ENCODE peak calls at places on chromosomes 2 and 18, in eight cellular contexts. R, B, V, S, J, E, Z and X are unnamed samples.

GRCh38 chr2:40279479-40279878 is 172.4 kb downstream of the SLC8A1 start:
- DNase-seq in R (no peak), B (no peak), V (no peak), S (no peak), J (no peak), E (no peak), Z (no peak), X (no peak)

GRCh38 chr2:47214990-47215389 is 59.9 kb upstream of the STPG4 start:
- DNase-seq in R (no peak), B (no peak), V (no peak), S (no peak), J (no peak), E (no peak), Z (no peak), X (no peak)

GRCh38 chr18:24773101-24773500 is 312.7 kb downstream of the HRH4 start:
- DNase-seq in R (no peak), B (no peak), V (no peak), S (no peak), J (no peak), E (no peak), Z (no peak), X (no peak)

GRCh38 chr2:23993736-23994269 is 16.1 kb upstream of the MFSD2B start:
- DNase-seq in R (no peak), B (no peak), V (no peak), S (no peak), J (no peak), E (no peak), Z (no peak), X (no peak)

GRCh38 chr18:48788378-48788777 is 162.4 kb downstream of the SMAD7 start:
- DNase-seq in R (no peak), B (no peak), V (no peak), S (no peak), J (no peak), E (no peak), Z (no peak), X (no peak)

GRCh38 chr2:191657977-191658376 is 20.0 kb upstream of the NABP1 start:
- DNase-seq in R (peak), B (no peak), V (no peak), S (no peak), J (no peak), E (no peak), Z (peak), X (peak)

GRCh38 chr18:35610089-35610488 is 28.5 kb downstream of the GALNT1 start:
- DNase-seq in R (peak), B (no peak), V (no peak), S (no peak), J (peak), E (no peak), Z (no peak), X (no peak)

GRCh38 chr2:233451950-233452349 is 97.7 kb downstream of the DGKD start:
- DNase-seq in R (no peak), B (no peak), V (peak), S (no peak), J (no peak), E (no peak), Z (no peak), X (no peak)

GRCh38 chr2:232901711-232902578 is 31.9 kb downstream of the SNORC start:
- DNase-seq in R (peak), B (peak), V (peak), S (peak), J (no peak), E (peak), Z (peak), X (peak)

GRCh38 chr18:48939368-48940097 is 11.2 kb downstream of the SMAD7 start:
- DNase-seq in R (no peak), B (no peak), V (no peak), S (peak), J (peak), E (no peak), Z (peak), X (peak)

GRCh38 chr18:55401638-55402191 is 186.3 kb downstream of the TCF4 start:
- DNase-seq in R (no peak), B (no peak), V (no peak), S (peak), J (peak), E (no peak), Z (peak), X (peak)

GRCh38 chr18:13437801-13438506 is 219.4 kb downstream of the LDLRAD4 start:
- DNase-seq in R (no peak), B (no peak), V (no peak), S (no peak), J (no peak), E (no peak), Z (no peak), X (no peak)

GRCh38 chr2:92074549-92074898 is 2796.7 kb upstream of the TEKT4 start:
- DNase-seq in R (no peak), B (no peak), V (no peak), S (peak), J (no peak), E (no peak), Z (no peak), X (no peak)

GRCh38 chr2:68726608-68727367 is 7.8 kb upstream of the ARHGAP25 start:
- DNase-seq in R (peak), B (no peak), V (no peak), S (no peak), J (no peak), E (no peak), Z (no peak), X (no peak)

GRCh38 chr18:73093687-73094250 is 226.0 kb upstream of the NETO1 start:
- DNase-seq in R (peak), B (no peak), V (no peak), S (no peak), J (no peak), E (no peak), Z (no peak), X (no peak)

GRCh38 chr2:125644257-125644656 is 1011.7 kb upstream of the GYPC start:
- DNase-seq in R (no peak), B (no peak), V (no peak), S (no peak), J (no peak), E (no peak), Z (no peak), X (no peak)

GRCh38 chr2:26988165-26988879 is 17.9 kb downstream of the MAPRE3 start:
- DNase-seq in R (peak), B (no peak), V (no peak), S (no peak), J (no peak), E (no peak), Z (peak), X (peak)

GRCh38 chr2:197198890-197199289 is 111.7 kb downstream of the ANKRD44 start:
- DNase-seq in R (peak), B (no peak), V (peak), S (no peak), J (no peak), E (no peak), Z (no peak), X (no peak)

GRCh38 chr2:168033966-168034365 is 213.4 kb downstream of the STK39 start:
- DNase-seq in R (peak), B (no peak), V (no peak), S (no peak), J (no peak), E (no peak), Z (no peak), X (no peak)

GRCh38 chr2:125870264-125870663 is 785.7 kb upstream of the GYPC start:
- DNase-seq in R (no peak), B (no peak), V (no peak), S (no peak), J (no peak), E (no peak), Z (no peak), X (no peak)

GRCh38 chr2:16487686-16488085 is 177.9 kb downstream of the CYRIA start:
- DNase-seq in R (peak), B (no peak), V (peak), S (no peak), J (peak), E (peak), Z (peak), X (peak)

GRCh38 chr2:172698041-172698863 is 37.4 kb upstream of the RAPGEF4 start:
- DNase-seq in R (peak), B (peak), V (peak), S (no peak), J (no peak), E (peak), Z (peak), X (peak)

GRCh38 chr2:36482576-36483214 is 115.3 kb downstream of the FEZ2 start:
- DNase-seq in R (no peak), B (no peak), V (no peak), S (no peak), J (no peak), E (no peak), Z (peak), X (peak)

GRCh38 chr18:46407471-46408166 is 249.4 kb downstream of the LOXHD1 start:
- DNase-seq in R (peak), B (no peak), V (no peak), S (no peak), J (no peak), E (no peak), Z (no peak), X (peak)

GRCh38 chr2:26526589-26526988 is 48.7 kb upstream of the OTOF start:
- DNase-seq in R (peak), B (no peak), V (no peak), S (no peak), J (no peak), E (no peak), Z (no peak), X (no peak)

GRCh38 chr18:26335139-26335933 is 109.1 kb downstream of the TAF4B start:
- DNase-seq in R (no peak), B (no peak), V (no peak), S (no peak), J (no peak), E (no peak), Z (peak), X (peak)

GRCh38 chr2:85745619-85746018 is 8.2 kb upstream of the ATOH8 start:
- DNase-seq in R (no peak), B (no peak), V (no peak), S (no peak), J (no peak), E (no peak), Z (no peak), X (no peak)

GRCh38 chr2:84970956-84971798 is at the start of gene KCMF1:
- DNase-seq in R (peak), B (no peak), V (peak), S (peak), J (peak), E (no peak), Z (peak), X (peak)

GRCh38 chr2:187549193-187549592 is 5.0 kb downstream of the TFPI start:
- DNase-seq in R (no peak), B (no peak), V (no peak), S (no peak), J (no peak), E (no peak), Z (no peak), X (no peak)

GRCh38 chr2:121075006-121075545 is 209.9 kb downstream of the TFCP2L1 start:
- DNase-seq in R (peak), B (peak), V (peak), S (peak), J (peak), E (peak), Z (peak), X (peak)

GRCh38 chr2:45261746-45262145 is 252.5 kb upstream of the SIX2 start:
- DNase-seq in R (no peak), B (no peak), V (no peak), S (no peak), J (no peak), E (no peak), Z (no peak), X (no peak)
- H3K4me2 ChIP-seq in R (no peak), B (no peak), V (no peak), S (no peak), J (no peak), E (no peak), Z (no peak), X (no peak)

GRCh38 chr2:55013936-55014335 is 36.3 kb downstream of the RTN4 start:
- DNase-seq in R (no peak), B (no peak), V (no peak), S (no peak), J (no peak), E (no peak), Z (no peak), X (no peak)
- H3K4me2 ChIP-seq in R (peak), B (no peak), V (no peak), S (no peak), J (no peak), E (peak), Z (no peak), X (peak)

GRCh38 chr2:134712736-134713495 is 5.9 kb downstream of the TMEM163 start:
- DNase-seq in R (no peak), B (no peak), V (no peak), S (no peak), J (no peak), E (no peak), Z (no peak), X (no peak)
- H3K4me2 ChIP-seq in R (no peak), B (no peak), V (no peak), S (no peak), J (peak), E (no peak), Z (no peak), X (no peak)

DNA sequence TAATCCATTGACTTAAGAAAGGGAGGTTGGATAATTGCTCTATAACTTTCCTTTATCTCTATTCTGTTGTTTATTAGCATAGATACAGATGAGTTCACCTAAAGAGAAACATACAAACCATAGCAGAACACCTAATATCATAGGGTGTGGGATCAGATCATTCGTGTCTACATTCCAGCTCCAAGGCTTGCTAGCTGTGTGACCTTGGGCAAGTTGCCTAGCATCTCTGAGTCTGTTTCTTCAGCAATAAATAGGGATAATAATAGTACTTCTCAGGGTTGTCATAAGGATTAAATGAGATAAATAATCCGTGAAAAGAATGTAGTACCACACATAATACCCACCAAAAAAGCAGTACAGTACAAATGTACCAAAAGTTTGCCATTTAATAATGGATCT is 126.2 kb downstream of the PLB1 start:
- DNase-seq in R (no peak), B (no peak), V (no peak), S (no peak), J (no peak), E (no peak), Z (no peak), X (no peak)
- H3K4me2 ChIP-seq in R (no peak), B (peak), V (no peak), S (no peak), J (no peak), E (no peak), Z (peak), X (peak)

DNA sequence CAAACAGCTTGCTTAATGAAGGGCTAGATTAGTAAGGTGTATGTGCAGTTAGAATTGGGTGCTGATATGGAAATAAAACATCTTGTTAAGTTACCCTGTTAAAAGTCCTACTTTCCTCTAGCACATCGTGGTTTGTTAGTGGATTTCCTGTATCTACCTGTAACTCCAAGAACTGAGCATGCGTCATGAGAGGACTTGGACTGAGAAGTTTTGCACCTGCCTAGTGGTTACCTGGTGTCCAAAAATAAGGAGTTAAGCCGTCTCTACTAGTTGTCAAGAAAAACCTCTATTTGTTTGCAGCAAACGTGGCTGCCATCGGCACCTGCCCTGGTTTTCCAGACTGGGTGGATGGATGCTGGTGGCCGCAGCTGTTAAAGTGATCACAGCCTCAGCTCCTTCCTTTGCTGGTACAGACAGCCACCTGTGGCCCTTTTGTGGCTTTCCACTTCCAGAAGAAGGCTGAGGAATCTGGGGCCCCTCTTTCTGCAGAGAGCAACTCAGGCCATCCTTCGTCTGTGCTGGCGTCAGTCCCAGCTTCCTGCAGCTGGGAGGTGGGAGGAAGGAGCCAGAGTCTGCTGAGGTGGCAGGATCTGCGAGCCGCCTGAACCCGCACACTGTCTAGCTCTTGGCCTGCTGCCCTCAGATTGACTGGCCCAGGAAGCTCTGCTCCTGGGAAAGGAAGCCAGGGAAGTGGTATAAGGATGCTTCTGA is 56.8 kb downstream of the CABLES1 start:
- DNase-seq in R (peak), B (no peak), V (no peak), S (no peak), J (no peak), E (no peak), Z (peak), X (peak)
- H3K4me2 ChIP-seq in R (peak), B (no peak), V (no peak), S (no peak), J (no peak), E (no peak), Z (peak), X (no peak)

GRCh38 chr2:238123991-238124470 is 14.4 kb upstream of the KLHL30 start:
- DNase-seq in R (no peak), B (no peak), V (no peak), S (no peak), J (no peak), E (no peak), Z (no peak), X (no peak)
- H3K4me2 ChIP-seq in R (no peak), B (no peak), V (no peak), S (no peak), J (no peak), E (no peak), Z (no peak), X (no peak)

GRCh38 chr2:28357948-28358667 is 34.5 kb upstream of the FOSL2 start:
- DNase-seq in R (no peak), B (no peak), V (peak), S (no peak), J (no peak), E (no peak), Z (no peak), X (no peak)

GRCh38 chr2:28356095-28356911 is 36.4 kb upstream of the FOSL2 start:
- DNase-seq in R (peak), B (no peak), V (peak), S (no peak), J (no peak), E (no peak), Z (peak), X (peak)

GRCh38 chr2:28354920-28355520 is 37.6 kb upstream of the FOSL2 start:
- DNase-seq in R (no peak), B (no peak), V (no peak), S (no peak), J (no peak), E (no peak), Z (no peak), X (no peak)

GRCh38 chr2:28357055-28357454 is 35.6 kb upstream of the FOSL2 start:
- DNase-seq in R (no peak), B (no peak), V (no peak), S (no peak), J (no peak), E (no peak), Z (no peak), X (peak)

GRCh38 chr2:28355521-28356094 is 37.0 kb upstream of the FOSL2 start:
- DNase-seq in R (no peak), B (no peak), V (peak), S (no peak), J (no peak), E (no peak), Z (no peak), X (no peak)
- H3K4me2 ChIP-seq in R (no peak), B (no peak), V (peak), S (no peak), J (no peak), E (no peak), Z (no peak), X (peak)

DNA sequence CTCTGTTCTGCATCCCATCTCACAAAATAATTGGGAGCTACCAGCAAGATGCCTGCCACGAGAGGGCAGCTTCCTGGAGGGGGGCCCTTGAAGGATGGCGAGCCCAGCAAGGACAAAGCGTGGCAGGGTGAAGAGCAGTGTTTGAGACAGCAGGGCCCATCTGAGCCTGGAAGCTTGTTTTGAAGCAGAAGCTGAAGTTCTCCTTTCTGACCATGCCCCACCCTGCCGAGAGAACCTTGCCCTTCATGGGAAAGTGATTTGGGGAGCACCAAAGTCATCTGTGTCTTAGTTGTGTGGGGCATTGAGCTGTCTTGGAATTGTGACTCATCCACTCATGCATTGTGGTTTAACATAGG is 216.3 kb downstream of the BCL11A start:
- DNase-seq in R (no peak), B (no peak), V (peak), S (peak), J (peak), E (no peak), Z (no peak), X (no peak)
- H3K4me2 ChIP-seq in R (no peak), B (no peak), V (no peak), S (no peak), J (no peak), E (no peak), Z (no peak), X (no peak)

DNA sequence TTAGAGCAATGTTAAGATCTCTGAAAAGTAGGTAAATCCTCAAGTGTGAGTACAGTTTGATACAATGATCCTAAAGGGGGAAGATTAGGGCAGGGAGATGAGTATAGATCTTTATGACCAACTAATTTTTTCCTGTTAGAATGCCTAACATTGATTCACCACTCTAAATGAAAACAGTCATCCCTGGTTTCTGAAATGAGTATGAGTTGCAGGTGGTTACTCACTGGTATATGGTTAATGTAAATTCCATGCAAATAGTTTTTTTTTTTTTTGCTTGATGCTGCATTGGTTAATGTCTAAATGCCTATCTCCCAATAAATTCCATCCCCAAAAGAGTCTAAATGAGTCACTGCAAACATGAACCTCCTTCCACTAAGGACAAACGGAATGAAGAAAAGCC is 55.0 kb upstream of the SERPINB2 start:
- DNase-seq in R (peak), B (no peak), V (no peak), S (no peak), J (no peak), E (no peak), Z (no peak), X (peak)
- H3K4me2 ChIP-seq in R (peak), B (no peak), V (no peak), S (no peak), J (no peak), E (no peak), Z (no peak), X (peak)